ENCODE peak calls at places on chromosomes 7 and 10, in five cellular contexts. One of them, this sample, is unnamed.

GRCh38 chr7:7639847-7640220 is 718 bp upstream of the UMAD1 start:
- DNase-seq in kidney: no peak
- DNase-seq in left ventricle myocardium inferior: no peak
- DNase-seq in mucosa of descending colon: no peak
- DNase-seq in right lobe of liver: no peak
- DNase-seq in this sample: peak

GRCh38 chr7:92644406-92645113 is 54.4 kb upstream of the FAM133B start:
- DNase-seq in left ventricle myocardium inferior: peak
- DNase-seq in kidney: peak
- DNase-seq in right lobe of liver: no peak
- DNase-seq in mucosa of descending colon: peak
- DNase-seq in this sample: peak

GRCh38 chr7:69595415-69595814 is 2.9 kb upstream of the AUTS2 start:
- DNase-seq in right lobe of liver: no peak
- DNase-seq in left ventricle myocardium inferior: no peak
- DNase-seq in mucosa of descending colon: no peak
- DNase-seq in kidney: no peak
- DNase-seq in this sample: no peak

GRCh38 chr7:123070702-123071286 is 75.3 kb upstream of the TAS2R16 start:
- DNase-seq in mucosa of descending colon: no peak
- DNase-seq in left ventricle myocardium inferior: no peak
- DNase-seq in kidney: no peak
- DNase-seq in right lobe of liver: no peak
- DNase-seq in this sample: peak

GRCh38 chr10:31582365-31583052 is 263.5 kb downstream of the ZEB1 start:
- DNase-seq in right lobe of liver: no peak
- DNase-seq in kidney: no peak
- DNase-seq in mucosa of descending colon: no peak
- DNase-seq in left ventricle myocardium inferior: no peak
- DNase-seq in this sample: peak

GRCh38 chr10:5090551-5090950 is 3.7 kb upstream of the AKR1C3 start:
- DNase-seq in mucosa of descending colon: no peak
- DNase-seq in kidney: no peak
- DNase-seq in left ventricle myocardium inferior: no peak
- DNase-seq in right lobe of liver: no peak
- DNase-seq in this sample: peak

GRCh38 chr10:46287846-46288480 is 1.2 kb downstream of the ANTXRL start:
- DNase-seq in left ventricle myocardium inferior: no peak
- DNase-seq in kidney: no peak
- DNase-seq in right lobe of liver: no peak
- DNase-seq in mucosa of descending colon: peak
- DNase-seq in this sample: no peak

GRCh38 chr10:74081192-74081803 is 69.3 kb downstream of the AP3M1 start:
- DNase-seq in kidney: no peak
- DNase-seq in mucosa of descending colon: no peak
- DNase-seq in right lobe of liver: no peak
- DNase-seq in left ventricle myocardium inferior: no peak
- DNase-seq in this sample: peak

GRCh38 chr10:111116211-111116610 is 39.4 kb downstream of the ADRA2A start:
- DNase-seq in mucosa of descending colon: no peak
- DNase-seq in left ventricle myocardium inferior: no peak
- DNase-seq in right lobe of liver: no peak
- DNase-seq in kidney: no peak
- DNase-seq in this sample: no peak

GRCh38 chr10:71765907-71766716 is 7.2 kb downstream of the VSIR start:
- DNase-seq in right lobe of liver: no peak
- DNase-seq in mucosa of descending colon: no peak
- DNase-seq in left ventricle myocardium inferior: no peak
- DNase-seq in kidney: peak
- DNase-seq in this sample: no peak

GRCh38 chr7:87658553-87658952 is 30.4 kb downstream of the RUNDC3B start:
- DNase-seq in left ventricle myocardium inferior: no peak
- DNase-seq in right lobe of liver: no peak
- DNase-seq in kidney: no peak
- DNase-seq in mucosa of descending colon: no peak
- DNase-seq in this sample: no peak

GRCh38 chr7:48312151-48312550 is 140.9 kb downstream of the ABCA13 start:
- DNase-seq in kidney: no peak
- DNase-seq in left ventricle myocardium inferior: no peak
- DNase-seq in right lobe of liver: no peak
- DNase-seq in mucosa of descending colon: no peak
- DNase-seq in this sample: peak

GRCh38 chr7:155767562-155768437 is 44.5 kb downstream of the SHH start:
- DNase-seq in left ventricle myocardium inferior: no peak
- DNase-seq in mucosa of descending colon: no peak
- DNase-seq in kidney: no peak
- DNase-seq in right lobe of liver: no peak
- DNase-seq in this sample: no peak

GRCh38 chr7:127920787-127921438 is 110.3 kb downstream of the LRRC4 start:
- DNase-seq in right lobe of liver: no peak
- DNase-seq in kidney: no peak
- DNase-seq in left ventricle myocardium inferior: no peak
- DNase-seq in mucosa of descending colon: no peak
- DNase-seq in this sample: peak

GRCh38 chr10:72425133-72425532 is 70.4 kb upstream of the DNAJB12 start:
- DNase-seq in right lobe of liver: no peak
- DNase-seq in left ventricle myocardium inferior: no peak
- DNase-seq in kidney: no peak
- DNase-seq in mucosa of descending colon: no peak
- DNase-seq in this sample: peak

GRCh38 chr10:133467286-133467911 is 13.7 kb downstream of the SCART1 start:
- DNase-seq in left ventricle myocardium inferior: no peak
- DNase-seq in kidney: no peak
- DNase-seq in right lobe of liver: no peak
- DNase-seq in mucosa of descending colon: no peak
- DNase-seq in this sample: no peak

GRCh38 chr10:33335800-33336605 is 1.5 kb upstream of the NRP1 start:
- DNase-seq in right lobe of liver: peak
- DNase-seq in left ventricle myocardium inferior: peak
- DNase-seq in kidney: peak
- DNase-seq in mucosa of descending colon: peak
- DNase-seq in this sample: peak

GRCh38 chr10:24952701-24953349 is 419 bp upstream of the PRTFDC1 start:
- DNase-seq in kidney: peak
- DNase-seq in mucosa of descending colon: peak
- DNase-seq in left ventricle myocardium inferior: peak
- DNase-seq in right lobe of liver: peak
- DNase-seq in this sample: peak

GRCh38 chr7:137882261-137882668 is 35.5 kb upstream of the DGKI start:
- DNase-seq in right lobe of liver: no peak
- DNase-seq in left ventricle myocardium inferior: no peak
- DNase-seq in kidney: no peak
- DNase-seq in mucosa of descending colon: no peak
- DNase-seq in this sample: peak

GRCh38 chr10:12834721-12835120 is 166.8 kb downstream of the CCDC3 start:
- DNase-seq in kidney: no peak
- DNase-seq in left ventricle myocardium inferior: no peak
- DNase-seq in mucosa of descending colon: no peak
- DNase-seq in right lobe of liver: no peak
- DNase-seq in this sample: no peak

GRCh38 chr7:47460251-47460989 is 121.5 kb downstream of the TNS3 start:
- DNase-seq in left ventricle myocardium inferior: no peak
- DNase-seq in right lobe of liver: no peak
- DNase-seq in mucosa of descending colon: peak
- DNase-seq in kidney: no peak
- DNase-seq in this sample: no peak

GRCh38 chr7:124085168-124085567 is 52.3 kb upstream of the TMEM229A start:
- DNase-seq in right lobe of liver: no peak
- DNase-seq in kidney: no peak
- DNase-seq in mucosa of descending colon: peak
- DNase-seq in left ventricle myocardium inferior: no peak
- DNase-seq in this sample: peak

GRCh38 chr10:71696635-71697326 is 22.8 kb downstream of the C10orf105 start:
- DNase-seq in mucosa of descending colon: peak
- DNase-seq in left ventricle myocardium inferior: peak
- DNase-seq in right lobe of liver: no peak
- DNase-seq in kidney: no peak
- DNase-seq in this sample: peak

GRCh38 chr7:98974205-98974604 is 95.9 kb downstream of the TRRAP start:
- DNase-seq in kidney: no peak
- DNase-seq in left ventricle myocardium inferior: no peak
- DNase-seq in mucosa of descending colon: no peak
- DNase-seq in right lobe of liver: no peak
- DNase-seq in this sample: no peak

GRCh38 chr7:132030161-132030568 is 473.7 kb upstream of the PODXL start:
- DNase-seq in kidney: peak
- DNase-seq in right lobe of liver: no peak
- DNase-seq in mucosa of descending colon: peak
- DNase-seq in left ventricle myocardium inferior: peak
- DNase-seq in this sample: peak

GRCh38 chr10:103925591-103925990 is 7.6 kb upstream of the STN1 start:
- DNase-seq in right lobe of liver: no peak
- DNase-seq in mucosa of descending colon: no peak
- DNase-seq in left ventricle myocardium inferior: no peak
- DNase-seq in kidney: no peak
- DNase-seq in this sample: no peak

GRCh38 chr10:30187010-30187409 is 127.6 kb upstream of the JCAD start:
- DNase-seq in left ventricle myocardium inferior: no peak
- DNase-seq in right lobe of liver: no peak
- DNase-seq in kidney: no peak
- DNase-seq in mucosa of descending colon: no peak
- DNase-seq in this sample: no peak

GRCh38 chr10:30184397-30185033 is 125.1 kb upstream of the JCAD start:
- DNase-seq in kidney: no peak
- DNase-seq in right lobe of liver: no peak
- DNase-seq in left ventricle myocardium inferior: no peak
- DNase-seq in mucosa of descending colon: no peak
- DNase-seq in this sample: no peak

GRCh38 chr10:30188101-30188500 is 128.7 kb upstream of the JCAD start:
- DNase-seq in right lobe of liver: no peak
- DNase-seq in left ventricle myocardium inferior: no peak
- DNase-seq in mucosa of descending colon: no peak
- DNase-seq in kidney: no peak
- DNase-seq in this sample: peak

GRCh38 chr10:30185916-30186315 is 126.5 kb upstream of the JCAD start:
- DNase-seq in right lobe of liver: no peak
- DNase-seq in kidney: no peak
- DNase-seq in mucosa of descending colon: no peak
- DNase-seq in left ventricle myocardium inferior: no peak
- DNase-seq in this sample: peak

GRCh38 chr10:30186371-30186875 is 127.0 kb upstream of the JCAD start:
- DNase-seq in mucosa of descending colon: no peak
- DNase-seq in left ventricle myocardium inferior: no peak
- DNase-seq in kidney: no peak
- DNase-seq in right lobe of liver: peak
- DNase-seq in this sample: no peak
- TF ChIP-seq CTCF in mucosa of descending colon: no peak
- TF ChIP-seq CTCF in left ventricle myocardium inferior: peak
- TF ChIP-seq CTCF in kidney: peak
- TF ChIP-seq CTCF in right lobe of liver: peak
- TF ChIP-seq CTCF in this sample: peak

DNA sequence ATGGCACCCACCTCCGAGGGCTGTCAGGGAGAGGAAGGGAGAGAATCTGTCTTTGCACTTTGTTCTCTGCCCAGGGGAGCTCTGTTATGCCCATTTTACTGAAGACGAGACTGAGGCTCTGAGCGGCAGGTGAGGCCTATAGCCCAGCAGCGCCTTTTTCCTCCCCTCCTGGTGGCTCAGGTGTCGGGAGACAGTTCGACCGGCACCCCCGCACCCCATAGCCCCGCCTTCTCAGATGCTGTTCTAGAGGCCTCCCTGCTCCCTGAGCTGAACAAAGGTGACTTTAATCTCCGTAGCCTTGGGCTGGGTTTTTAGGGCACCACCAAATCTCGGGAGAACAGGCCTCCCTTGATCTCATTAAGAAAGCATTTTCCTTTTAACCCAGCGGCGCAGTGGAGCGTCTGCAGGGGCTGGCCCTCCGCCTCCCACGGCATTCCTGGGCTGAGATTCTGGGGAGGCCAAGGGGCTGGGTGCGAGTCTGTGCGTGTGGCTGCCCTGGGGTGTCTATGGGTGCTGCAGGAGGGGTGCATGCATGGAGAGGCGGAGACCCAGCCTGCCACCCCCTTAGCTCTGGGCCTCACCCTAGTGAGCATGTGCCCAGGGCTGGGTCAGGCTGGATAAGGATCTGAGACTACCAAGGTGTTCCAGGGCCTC is 3.3 kb downstream of the LFNG start:
- DNase-seq in mucosa of descending colon: peak
- DNase-seq in left ventricle myocardium inferior: no peak
- DNase-seq in kidney: no peak
- DNase-seq in right lobe of liver: no peak
- DNase-seq in this sample: peak
- H3K4me3 ChIP-seq in mucosa of descending colon: no peak
- H3K4me3 ChIP-seq in left ventricle myocardium inferior: peak
- H3K4me3 ChIP-seq in kidney: no peak
- H3K4me3 ChIP-seq in right lobe of liver: peak
- H3K4me3 ChIP-seq in this sample: no peak

GRCh38 chr7:90297118-90297517 is 24.0 kb downstream of the FAM237B start:
- DNase-seq in left ventricle myocardium inferior: no peak
- DNase-seq in kidney: no peak
- DNase-seq in mucosa of descending colon: no peak
- DNase-seq in right lobe of liver: no peak
- DNase-seq in this sample: no peak
- TF ChIP-seq CTCF in left ventricle myocardium inferior: no peak
- TF ChIP-seq CTCF in kidney: no peak
- TF ChIP-seq CTCF in mucosa of descending colon: no peak
- TF ChIP-seq CTCF in right lobe of liver: no peak
- TF ChIP-seq CTCF in this sample: no peak

GRCh38 chr10:26483554-26483953 is 45.4 kb downstream of the APBB1IP start:
- DNase-seq in kidney: no peak
- DNase-seq in mucosa of descending colon: no peak
- DNase-seq in left ventricle myocardium inferior: no peak
- DNase-seq in right lobe of liver: no peak
- DNase-seq in this sample: no peak

GRCh38 chr10:26485150-26485941 is 47.2 kb downstream of the APBB1IP start:
- DNase-seq in mucosa of descending colon: no peak
- DNase-seq in left ventricle myocardium inferior: no peak
- DNase-seq in kidney: no peak
- DNase-seq in right lobe of liver: no peak
- DNase-seq in this sample: peak

GRCh38 chr10:26480909-26481703 is 43.0 kb downstream of the APBB1IP start:
- DNase-seq in kidney: no peak
- DNase-seq in left ventricle myocardium inferior: no peak
- DNase-seq in mucosa of descending colon: no peak
- DNase-seq in right lobe of liver: no peak
- DNase-seq in this sample: no peak

GRCh38 chr10:26479766-26480492 is 41.8 kb downstream of the APBB1IP start:
- DNase-seq in right lobe of liver: peak
- DNase-seq in left ventricle myocardium inferior: no peak
- DNase-seq in mucosa of descending colon: no peak
- DNase-seq in kidney: no peak
- DNase-seq in this sample: no peak

DNA sequence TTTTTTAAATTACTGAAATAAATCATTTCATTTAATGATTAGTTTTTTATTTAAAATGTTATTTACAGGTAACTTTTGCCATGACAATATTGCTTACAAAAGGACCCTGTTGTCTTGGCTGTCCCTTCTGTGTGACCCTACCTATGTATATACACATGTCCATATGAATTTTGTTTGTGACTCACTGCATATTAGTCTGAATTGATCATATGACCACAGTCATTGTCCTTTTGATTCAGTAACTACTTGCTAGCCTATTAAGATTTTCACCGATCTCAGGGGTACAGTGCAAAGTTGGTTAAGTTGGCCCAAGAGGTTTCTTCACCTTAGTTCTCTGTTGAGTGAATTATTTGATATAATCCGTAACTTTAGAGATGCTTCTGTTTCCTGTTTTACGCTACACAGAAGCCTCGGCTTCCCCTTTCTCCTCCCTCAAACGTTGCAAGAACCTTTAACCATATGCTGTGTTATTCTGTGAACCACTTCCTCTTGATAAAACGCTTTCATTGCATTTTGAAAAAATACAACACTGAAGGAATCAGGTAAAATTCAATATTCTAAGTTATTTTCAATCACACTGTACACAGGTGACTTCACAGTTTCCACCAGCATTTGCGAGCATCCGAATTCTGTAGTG is 43.9 kb downstream of the APBB1IP start:
- DNase-seq in right lobe of liver: no peak
- DNase-seq in left ventricle myocardium inferior: no peak
- DNase-seq in kidney: no peak
- DNase-seq in mucosa of descending colon: no peak
- DNase-seq in this sample: no peak
- H3K4me3 ChIP-seq in right lobe of liver: no peak
- H3K4me3 ChIP-seq in left ventricle myocardium inferior: no peak
- H3K4me3 ChIP-seq in kidney: no peak
- H3K4me3 ChIP-seq in mucosa of descending colon: no peak
- H3K4me3 ChIP-seq in this sample: no peak